ENCODE peak calls at places on chromosomes 12 and 14, in nine cellular contexts. W, Q, T, B, J, S, O, Y and E are unnamed samples.

GRCh38 chr14:88013750-88014349 is 8.9 kb downstream of the GPR65 start:
- DNase-seq in W (peak; percentile 52), Q (peak; percentile 11), T (peak; percentile 84), B (peak; percentile 74), J (peak; percentile 70), S (peak; percentile 85), O (no peak), Y (peak; percentile 44), E (peak; percentile 72)

GRCh38 chr14:101774006-101774755 is 12.7 kb downstream of the PPP2R5C start:
- DNase-seq in W (no peak), Q (peak; percentile 12), T (no peak), B (no peak), J (no peak), S (no peak), O (no peak), Y (no peak), E (no peak)

GRCh38 chr12:109759595-109759994 is 46.0 kb downstream of the FAM222A start:
- DNase-seq in W (no peak), Q (no peak), T (no peak), B (no peak), J (no peak), S (peak; percentile 19), O (no peak), Y (no peak), E (no peak)

GRCh38 chr14:55077691-55078151 is 26.3 kb downstream of the MAPK1IP1L start:
- DNase-seq in W (peak; percentile 91), Q (no peak), T (no peak), B (peak; percentile 66), J (no peak), S (no peak), O (no peak), Y (peak; percentile 93), E (peak; percentile 95)

GRCh38 chr14:70009961-70010360 is 130.7 kb downstream of the SMOC1 start:
- DNase-seq in W (peak; percentile 90), Q (no peak), T (no peak), B (no peak), J (no peak), S (no peak), O (no peak), Y (peak; percentile 90), E (peak; percentile 94)

GRCh38 chr12:81705586-81705985 is 53.6 kb downstream of the PPFIA2 start:
- DNase-seq in W (peak; percentile 50), Q (no peak), T (no peak), B (no peak), J (no peak), S (no peak), O (no peak), Y (no peak), E (peak; percentile 4)

GRCh38 chr12:123107926-123108681 is 42.8 kb downstream of the PITPNM2 start:
- DNase-seq in W (no peak), Q (no peak), T (no peak), B (no peak), J (no peak), S (no peak), O (no peak), Y (no peak), E (no peak)

GRCh38 chr12:2795291-2796186 is 769 bp downstream of the FKBP4 start:
- DNase-seq in W (no peak), Q (peak; percentile 66), T (peak; percentile 49), B (peak; percentile 46), J (peak; percentile 79), S (peak; percentile 90), O (no peak), Y (peak; percentile 40), E (peak; percentile 61)

GRCh38 chr14:81557137-81557536 is 23.5 kb upstream of the SEL1L start:
- DNase-seq in W (no peak), Q (no peak), T (no peak), B (peak; percentile 31), J (no peak), S (no peak), O (no peak), Y (no peak), E (no peak)

GRCh38 chr12:3317841-3318501 is 173.0 kb upstream of the PRMT8 start:
- DNase-seq in W (no peak), Q (no peak), T (no peak), B (no peak), J (no peak), S (no peak), O (no peak), Y (no peak), E (no peak)

GRCh38 chr14:66758031-66758613 is 250.2 kb downstream of the GPHN start:
- DNase-seq in W (no peak), Q (no peak), T (peak; percentile 10), B (no peak), J (no peak), S (no peak), O (no peak), Y (no peak), E (no peak)

GRCh38 chr14:90554341-90554740 is 157.5 kb downstream of the CALM1 start:
- DNase-seq in W (peak; percentile 28), Q (no peak), T (no peak), B (no peak), J (no peak), S (peak; percentile 84), O (peak; percentile 25), Y (no peak), E (peak; percentile 29)

GRCh38 chr14:90274808-90275454 is 18.6 kb downstream of the PSMC1 start:
- DNase-seq in W (peak; percentile 84), Q (no peak), T (no peak), B (peak; percentile 54), J (no peak), S (no peak), O (no peak), Y (peak; percentile 69), E (peak; percentile 86)

GRCh38 chr14:74140374-74140850 is 55.7 kb downstream of the LIN52 start:
- DNase-seq in W (no peak), Q (no peak), T (no peak), B (peak; percentile 7), J (peak; percentile 15), S (peak; percentile 66), O (peak; percentile 4), Y (no peak), E (no peak)
- H3K4me3 ChIP-seq in W (no peak overlapping the region), Q (no peak overlapping the region), T (no peak overlapping the region), B (no peak overlapping the region), J (no peak overlapping the region), S (no peak overlapping the region), O (no peak overlapping the region), Y (no peak overlapping the region), E (no peak overlapping the region)

DNA sequence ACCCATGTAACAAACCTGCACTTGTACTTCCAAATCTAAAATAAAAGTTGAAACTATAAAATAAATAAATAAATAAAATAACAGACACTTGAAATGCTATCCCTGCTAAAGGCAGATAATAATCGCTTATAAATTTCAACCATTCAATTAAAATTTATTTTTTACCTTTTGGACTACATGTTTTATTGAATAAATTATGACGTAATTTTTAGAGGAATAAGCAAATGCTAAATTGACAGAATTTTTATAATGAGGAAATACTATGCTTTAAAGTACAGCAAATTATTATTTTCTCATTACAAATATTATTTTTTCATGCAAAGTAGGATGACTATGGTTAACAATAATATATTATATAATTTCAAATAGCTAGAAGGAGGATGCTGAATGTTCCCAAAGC is 658.6 kb upstream of the LMO3 start:
- DNase-seq in W (no peak), Q (no peak), T (no peak), B (no peak), J (no peak), S (no peak), O (no peak), Y (no peak), E (no peak)
- TF ChIP-seq CTCF in W (no peak), Q (no peak), T (no peak), B (no peak), J (no peak), S (no peak), O (no peak), Y (no peak), E (no peak)

GRCh38 chr12:111993290-111994150 is 19.4 kb downstream of the TMEM116 start:
- DNase-seq in W (no peak), Q (peak; percentile 28), T (no peak), B (no peak), J (peak; percentile 71), S (no peak), O (no peak), Y (no peak), E (no peak)
- H3K4me3 ChIP-seq in W (no peak overlapping the region), Q (peak overlapping the region; percentile 42), T (no peak overlapping the region), B (no peak overlapping the region), J (peak overlapping the region; percentile 42), S (no peak overlapping the region), O (peak overlapping the region; percentile 32), Y (no peak overlapping the region), E (no peak overlapping the region)

GRCh38 chr14:74400328-74400727 is 25.7 kb downstream of the SYNDIG1L start:
- DNase-seq in W (no peak), Q (no peak), T (no peak), B (no peak), J (no peak), S (peak; percentile 33), O (no peak), Y (no peak), E (no peak)
- TF ChIP-seq CTCF in W (no peak), Q (no peak), T (no peak), B (peak; percentile 5), J (no peak), S (no peak), O (no peak), Y (no peak), E (no peak)

DNA sequence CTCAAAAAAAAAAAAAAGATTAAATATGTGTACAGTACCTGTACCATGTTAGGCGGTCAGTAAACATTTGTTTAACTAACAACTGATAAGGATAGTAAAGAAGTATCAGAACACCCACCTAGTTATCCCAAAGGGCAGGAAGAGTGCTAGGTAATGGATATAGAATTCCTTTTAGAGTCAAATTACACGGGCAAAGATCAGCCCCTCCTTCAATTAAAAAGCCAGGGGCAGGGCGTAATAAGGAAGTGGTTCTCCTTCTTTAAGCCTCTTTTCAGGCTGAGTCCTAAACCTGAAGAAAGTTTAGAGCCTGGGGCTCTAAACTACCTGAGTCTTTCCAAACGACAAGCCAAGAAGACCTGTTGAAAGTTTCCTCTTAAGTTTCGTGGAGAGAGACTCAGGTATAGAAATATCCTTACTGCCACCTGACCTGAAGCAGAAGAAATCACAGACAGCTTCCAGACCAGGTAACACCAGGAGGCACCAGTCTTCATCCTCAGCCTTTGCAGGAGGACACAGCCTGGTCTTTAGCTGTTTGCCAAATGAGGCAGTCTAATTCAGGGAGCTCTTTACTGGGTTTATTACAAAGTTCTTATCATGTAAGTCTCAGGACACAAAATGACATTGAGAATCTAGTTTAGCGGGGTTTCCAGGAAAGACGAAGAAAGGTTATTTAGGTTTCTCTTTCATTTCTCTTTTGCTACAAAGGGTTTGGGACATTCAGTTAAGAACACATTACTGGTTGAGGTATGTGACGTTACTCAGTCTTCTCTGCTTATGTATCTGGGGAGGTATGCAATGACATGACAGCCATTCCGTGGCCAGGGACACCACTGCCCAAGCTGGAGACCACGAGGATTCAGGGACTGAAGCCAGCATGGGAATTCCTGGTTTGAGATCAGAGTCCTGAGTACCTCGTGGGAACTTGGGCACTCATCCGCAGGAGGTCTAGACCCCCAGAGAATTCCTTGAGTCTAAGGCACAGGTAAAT is at the start of gene BCL2L14:
- DNase-seq in W (peak; percentile 42), Q (peak; percentile 46), T (peak; percentile 30), B (peak; percentile 16), J (peak; percentile 67), S (no peak), O (no peak), Y (no peak), E (peak; percentile 20)
- H3K4me3 ChIP-seq in W (no peak within 1 kb of the TSS), Q (peak within 1 kb of the TSS; percentile 61), T (no peak within 1 kb of the TSS), B (no peak within 1 kb of the TSS), J (peak within 1 kb of the TSS; percentile 40), S (no peak within 1 kb of the TSS), O (peak within 1 kb of the TSS; percentile 25), Y (no peak within 1 kb of the TSS), E (no peak within 1 kb of the TSS)